ENCODE peak calls at places on chromosomes 16 and 17, in eight cellular contexts. F is heart left ventricle; R is IMR-90; G is GM23248; K is CD4-positive, alpha-beta memory T cell; P is OCI-LY7; U is heart right ventricle; Y is mesenchymal stem cell. V is an unnamed sample.

GRCh38 chr17:73663614-73664013 is 19.4 kb upstream of the SDK2 start:
- DNase-seq in F (no peak), R (no peak), G (no peak), K (no peak), P (no peak), U (no peak), Y (no peak), V (no peak)

GRCh38 chr17:38425048-38425447 is 3.2 kb upstream of the ARHGAP23 start:
- DNase-seq in F (no peak), R (no peak), G (no peak), K (no peak), P (no peak), U (no peak), Y (no peak), V (no peak)

GRCh38 chr17:40442392-40443195 is 656 bp upstream of the IGFBP4 start:
- DNase-seq in F (peak), R (peak), G (peak), K (no peak), P (no peak), U (peak), Y (peak), V (no peak)

GRCh38 chr16:57145046-57145963 is 40.5 kb downstream of the PSME3IP1 start:
- DNase-seq in F (no peak), R (no peak), G (no peak), K (no peak), P (no peak), U (no peak), Y (no peak), V (no peak)

GRCh38 chr17:81907219-81908145 is 3.7 kb downstream of the PCYT2 start:
- DNase-seq in F (no peak), R (no peak), G (no peak), K (no peak), P (no peak), U (no peak), Y (no peak), V (no peak)

GRCh38 chr17:39791296-39791992 is 53.7 kb downstream of the GRB7 start:
- DNase-seq in F (no peak), R (no peak), G (no peak), K (peak), P (no peak), U (no peak), Y (no peak), V (peak)

GRCh38 chr17:19415806-19416775 is 5.1 kb downstream of the RNF112 start:
- DNase-seq in F (no peak), R (no peak), G (no peak), K (no peak), P (no peak), U (no peak), Y (no peak), V (no peak)

GRCh38 chr17:41812176-41813038 is at the start of gene FKBP10:
- DNase-seq in F (peak), R (peak), G (peak), K (peak), P (peak), U (peak), Y (peak), V (peak)

GRCh38 chr17:27573971-27574525 is 56.9 kb upstream of the LGALS9 start:
- DNase-seq in F (no peak), R (peak), G (peak), K (no peak), P (no peak), U (no peak), Y (peak), V (no peak)

GRCh38 chr17:71118039-71118438 is 948.7 kb downstream of the KCNJ2 start:
- DNase-seq in F (no peak), R (peak), G (peak), K (no peak), P (peak), U (no peak), Y (peak), V (no peak)

GRCh38 chr17:44221862-44222111 is 2.3 kb upstream of the UBTF start:
- DNase-seq in F (no peak), R (no peak), G (no peak), K (no peak), P (no peak), U (no peak), Y (no peak), V (no peak)

GRCh38 chr16:69397821-69398521 is 12.2 kb upstream of the TERF2 start:
- DNase-seq in F (peak), R (peak), G (peak), K (no peak), P (peak), U (no peak), Y (peak), V (no peak)

DNA sequence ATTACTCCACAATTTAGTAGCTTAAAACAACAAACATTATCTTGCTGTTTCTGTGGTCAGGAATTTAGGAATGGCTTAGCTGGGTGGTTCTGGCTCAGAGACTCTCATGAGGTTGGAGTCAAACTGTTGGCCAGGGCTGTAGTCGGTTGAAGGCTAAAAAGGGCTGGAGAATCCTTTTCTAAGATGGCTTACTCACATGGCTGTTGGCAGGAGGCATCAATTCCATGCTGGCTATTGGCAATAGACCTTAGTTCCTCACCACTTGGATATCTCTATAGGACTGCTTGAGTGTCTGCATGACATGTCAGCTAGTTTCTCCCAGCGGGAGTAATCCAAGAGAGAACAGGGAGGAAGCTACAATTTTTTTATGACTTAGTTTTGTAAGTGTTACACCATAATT is 6.6 kb upstream of the EFCAB13 start:
- DNase-seq in F (no peak), R (peak), G (peak), K (no peak), P (no peak), U (no peak), Y (no peak), V (no peak)
- H3K27ac ChIP-seq in F (no peak), R (no peak), G (peak), K (no peak), P (no peak), U (no peak), Y (no peak), V (no peak)

GRCh38 chr17:67388986-67389385 is 11.9 kb downstream of the PITPNC1 start:
- DNase-seq in F (no peak), R (no peak), G (no peak), K (no peak), P (no peak), U (no peak), Y (no peak), V (no peak)
- H3K27ac ChIP-seq in F (no peak), R (no peak), G (no peak), K (no peak), P (no peak), U (peak), Y (no peak), V (no peak)

DNA sequence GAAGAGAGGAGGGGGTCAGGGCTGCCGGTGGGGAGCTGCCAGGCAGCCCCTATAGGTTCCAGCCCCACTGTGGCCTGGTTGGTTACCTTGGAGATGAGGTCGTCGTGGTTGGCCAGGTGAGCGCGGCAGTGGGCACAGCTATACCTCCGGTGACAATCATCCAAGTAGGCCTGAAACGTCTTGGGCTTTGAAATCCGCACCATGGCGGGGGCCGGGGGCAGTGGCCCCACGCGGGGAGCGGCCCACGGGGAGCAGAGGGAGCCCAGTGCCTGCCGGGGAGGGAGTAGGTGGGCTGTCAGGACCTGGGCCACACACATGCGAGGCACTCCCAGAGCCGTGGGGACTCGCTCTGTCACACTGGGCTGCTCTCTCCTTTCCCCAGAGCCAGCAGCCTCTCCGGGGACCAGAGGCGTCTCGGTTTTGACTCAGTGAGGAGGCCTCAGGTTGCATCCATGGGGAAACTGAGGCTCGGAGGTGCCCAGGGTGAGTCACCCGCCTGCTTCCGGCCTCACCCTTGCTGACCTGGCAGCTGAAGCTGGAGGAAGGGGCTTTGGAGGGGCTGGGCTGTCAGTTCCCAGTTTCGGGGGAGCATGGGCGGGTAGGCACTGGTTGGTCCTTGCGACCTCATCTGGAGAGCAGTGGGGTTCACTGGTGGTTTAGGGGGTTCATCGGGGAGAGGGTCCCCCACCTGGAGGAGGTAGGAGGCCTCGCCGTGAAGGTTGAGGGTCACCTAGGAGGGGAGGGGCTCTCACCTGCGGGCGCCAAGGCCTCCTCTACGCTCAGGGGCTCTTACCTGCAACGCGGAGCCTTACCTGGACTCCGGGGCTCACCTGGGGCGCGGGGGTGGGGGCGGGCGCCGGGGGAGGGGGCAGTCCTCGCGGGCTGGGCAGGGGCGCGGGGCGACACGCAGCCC is 591 bp downstream of the YPEL3 start:
- DNase-seq in F (no peak), R (no peak), G (peak), K (no peak), P (no peak), U (peak), Y (no peak), V (no peak)
- H3K27ac ChIP-seq in F (peak), R (peak), G (peak), K (peak), P (peak), U (peak), Y (no peak), V (peak)

GRCh38 chr17:70091005-70091568 is 16.1 kb downstream of the KCNJ16 start:
- DNase-seq in F (no peak), R (no peak), G (no peak), K (no peak), P (no peak), U (no peak), Y (no peak), V (no peak)
- H3K27ac ChIP-seq in F (no peak), R (peak), G (no peak), K (no peak), P (no peak), U (no peak), Y (no peak), V (no peak)

GRCh38 chr17:80482058-80482318 is 5.6 kb upstream of the NPTX1 start:
- DNase-seq in F (no peak), R (no peak), G (no peak), K (no peak), P (no peak), U (no peak), Y (no peak), V (no peak)
- H3K27ac ChIP-seq in F (no peak), R (no peak), G (no peak), K (no peak), P (no peak), U (no peak), Y (no peak), V (no peak)

GRCh38 chr17:45790296-45790922 is 6.3 kb downstream of the CRHR1 start:
- DNase-seq in F (no peak), R (no peak), G (peak), K (no peak), P (no peak), U (no peak), Y (no peak), V (no peak)
- H3K27ac ChIP-seq in F (no peak), R (no peak), G (no peak), K (no peak), P (no peak), U (no peak), Y (no peak), V (no peak)

GRCh38 chr16:48383204-48383876 is 1.9 kb downstream of the SIAH1 start:
- DNase-seq in F (no peak), R (peak), G (peak), K (no peak), P (no peak), U (no peak), Y (no peak), V (no peak)
- H3K27ac ChIP-seq in F (peak), R (peak), G (peak), K (no peak), P (no peak), U (peak), Y (no peak), V (peak)

DNA sequence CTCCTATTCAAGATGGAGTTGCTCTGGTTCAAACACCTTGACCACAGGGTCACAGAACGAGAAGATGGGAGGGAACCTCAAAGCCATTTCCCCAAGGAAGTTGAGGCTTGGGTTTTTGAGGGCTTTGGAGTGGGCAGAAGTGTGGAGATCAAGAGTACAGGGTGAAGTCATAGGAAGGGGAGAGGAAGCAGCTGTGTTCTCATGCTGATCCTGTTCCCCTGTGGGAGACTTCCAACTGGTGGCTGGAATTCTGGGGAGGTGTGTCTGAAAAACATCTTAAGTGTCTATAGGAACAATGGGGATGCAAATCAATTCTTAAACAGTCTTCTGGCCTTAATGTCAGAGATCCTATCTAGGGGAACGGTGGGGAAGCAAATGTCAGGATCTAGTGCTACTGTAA is 38.8 kb upstream of the HSBP1 start:
- DNase-seq in F (peak), R (no peak), G (no peak), K (no peak), P (no peak), U (no peak), Y (no peak), V (no peak)
- H3K27ac ChIP-seq in F (no peak), R (no peak), G (no peak), K (no peak), P (no peak), U (no peak), Y (no peak), V (no peak)

GRCh38 chr16:54075446-54075845 is 211.1 kb downstream of the IRX3 start:
- DNase-seq in F (no peak), R (no peak), G (no peak), K (no peak), P (no peak), U (no peak), Y (no peak), V (no peak)
- H3K27ac ChIP-seq in F (no peak), R (no peak), G (no peak), K (no peak), P (no peak), U (no peak), Y (no peak), V (no peak)